ENCODE peak calls at places on chromosomes 1 and 21, in ten cellular contexts. C, D, W, L, F, P, O, Z, U and R are unnamed samples.

GRCh38 chr1:207084701-207085180 is 3.9 kb upstream of the C4BPB start:
- DNase-seq in D (peak; percentile 64), P (peak; percentile 71), L (peak; percentile 46), W (peak; percentile 70), F (peak; percentile 30), C (peak; percentile 50), O (peak; percentile 79), U (no peak), Z (peak; percentile 59), R (peak; percentile 41)

GRCh38 chr1:186282466-186282865 is 92.6 kb downstream of the TPR start:
- DNase-seq in W (no peak), D (no peak), U (no peak), C (no peak), F (no peak), Z (no peak), L (no peak), P (no peak), O (no peak), R (no peak)

GRCh38 chr1:50289495-50289894 is 133.7 kb downstream of the DMRTA2 start:
- DNase-seq in P (no peak), U (no peak), W (no peak), F (no peak), C (no peak), D (no peak), O (no peak), Z (no peak), L (no peak), R (no peak)

GRCh38 chr1:201353186-201353940 is 24.1 kb downstream of the TNNT2 start:
- DNase-seq in W (peak; percentile 79), P (no peak), O (no peak), D (no peak), C (no peak), L (no peak), Z (no peak), F (no peak), U (no peak), R (no peak)

GRCh38 chr1:153680120-153680403 is 1.6 kb downstream of the NPR1 start:
- DNase-seq in Z (no peak), O (no peak), C (no peak), U (no peak), F (no peak), L (no peak), W (no peak), P (no peak), D (no peak), R (no peak)

GRCh38 chr1:116919802-116920201 is 10.1 kb downstream of the PTGFRN start:
- DNase-seq in C (no peak), O (peak; percentile 10), F (no peak), P (no peak), W (no peak), U (peak; percentile 22), Z (no peak), L (no peak), D (no peak), R (no peak)

GRCh38 chr21:34890724-34891609 is 158.1 kb downstream of the RUNX1 start:
- DNase-seq in F (no peak), D (no peak), Z (peak; percentile 69), U (no peak), P (peak; percentile 51), O (peak; percentile 56), W (peak; percentile 44), L (no peak), C (peak; percentile 42), R (peak; percentile 16)

GRCh38 chr1:90579212-90579802 is 137.8 kb downstream of the BARHL2 start:
- DNase-seq in U (no peak), L (no peak), W (peak; percentile 65), F (peak; percentile 32), O (peak; percentile 58), P (peak; percentile 64), D (no peak), Z (peak; percentile 50), C (no peak), R (no peak)

GRCh38 chr1:62725255-62725654 is 37.1 kb upstream of the DOCK7 start:
- DNase-seq in D (no peak), O (peak; percentile 81), F (peak; percentile 67), U (no peak), P (peak; percentile 88), C (no peak), L (no peak), Z (peak; percentile 97), W (peak; percentile 9), R (no peak)

GRCh38 chr1:215146252-215146975 is 63.9 kb downstream of the KCNK2 start:
- DNase-seq in D (peak; percentile 11), O (peak; percentile 56), P (peak; percentile 68), U (no peak), L (no peak), C (peak; percentile 10), F (peak; percentile 18), Z (peak; percentile 60), W (peak; percentile 55), R (peak; percentile 7)
- TF ChIP-seq CTCF in D (peak; percentile 11), O (peak; percentile 67), P (peak; percentile 51), U (peak; percentile 33), L (no peak), C (peak; percentile 51), F (peak; percentile 77), Z (peak; percentile 54), W (peak; percentile 82), R (peak; percentile 71)

DNA sequence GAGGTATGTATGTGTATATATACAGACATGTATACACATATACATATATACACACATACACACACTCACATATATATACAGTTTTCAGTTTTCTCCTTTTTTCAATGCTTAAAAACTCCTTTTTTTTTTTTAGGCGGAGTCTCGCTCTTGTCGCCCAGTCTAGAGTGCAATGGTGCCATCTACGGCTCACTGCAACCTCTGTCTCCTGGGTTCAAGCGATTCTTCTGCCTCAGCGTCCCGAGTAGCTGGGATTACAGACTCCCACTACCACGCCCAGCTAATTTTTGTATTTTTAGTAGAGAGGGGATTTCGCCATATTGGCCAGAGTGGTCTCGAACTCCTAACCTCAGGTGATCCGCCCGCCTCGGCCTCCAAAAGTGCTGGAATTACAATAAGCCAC is 27.0 kb downstream of the STYXL2 start:
- DNase-seq in U (no peak), P (no peak), F (no peak), W (no peak), D (no peak), O (no peak), L (no peak), C (no peak), Z (no peak), R (no peak)
- TF ChIP-seq CTCF in U (no peak), P (no peak), F (no peak), W (no peak), D (no peak), O (no peak), L (no peak), C (no peak), Z (no peak), R (no peak)

GRCh38 chr1:43143441-43143888 is 28.6 kb downstream of the EBNA1BP2 start:
- DNase-seq in C (peak; percentile 18), F (no peak), L (no peak), P (peak; percentile 22), W (no peak), Z (no peak), O (peak; percentile 7), U (no peak), D (no peak), R (no peak)
- TF ChIP-seq CTCF in C (no peak), F (peak; percentile 64), L (no peak), P (peak; percentile 32), W (peak; percentile 24), Z (no peak), O (peak; percentile 31), U (peak; percentile 17), D (no peak), R (peak; percentile 39)

GRCh38 chr1:178282949-178283367 is 189.1 kb downstream of the RASAL2 start:
- DNase-seq in W (peak; percentile 75), L (no peak), Z (peak; percentile 83), O (peak; percentile 81), U (no peak), F (peak; percentile 67), P (peak; percentile 91), C (no peak), D (no peak), R (no peak)
- TF ChIP-seq CTCF in W (peak; percentile 55), L (peak; percentile 52), Z (peak; percentile 72), O (peak; percentile 61), U (peak; percentile 50), F (peak; percentile 83), P (peak; percentile 53), C (no peak), D (peak; percentile 14), R (peak; percentile 71)

GRCh38 chr1:23081376-23081775 is 62.1 kb downstream of the KDM1A start:
- DNase-seq in Z (no peak), F (no peak), L (no peak), C (no peak), U (no peak), O (no peak), W (peak; percentile 48), D (no peak), P (peak; percentile 31), R (no peak)
- TF ChIP-seq CTCF in Z (peak; percentile 32), F (peak; percentile 46), L (peak; percentile 8), C (no peak), U (no peak), O (peak; percentile 14), W (peak; percentile 63), D (no peak), P (peak; percentile 32), R (peak; percentile 50)

DNA sequence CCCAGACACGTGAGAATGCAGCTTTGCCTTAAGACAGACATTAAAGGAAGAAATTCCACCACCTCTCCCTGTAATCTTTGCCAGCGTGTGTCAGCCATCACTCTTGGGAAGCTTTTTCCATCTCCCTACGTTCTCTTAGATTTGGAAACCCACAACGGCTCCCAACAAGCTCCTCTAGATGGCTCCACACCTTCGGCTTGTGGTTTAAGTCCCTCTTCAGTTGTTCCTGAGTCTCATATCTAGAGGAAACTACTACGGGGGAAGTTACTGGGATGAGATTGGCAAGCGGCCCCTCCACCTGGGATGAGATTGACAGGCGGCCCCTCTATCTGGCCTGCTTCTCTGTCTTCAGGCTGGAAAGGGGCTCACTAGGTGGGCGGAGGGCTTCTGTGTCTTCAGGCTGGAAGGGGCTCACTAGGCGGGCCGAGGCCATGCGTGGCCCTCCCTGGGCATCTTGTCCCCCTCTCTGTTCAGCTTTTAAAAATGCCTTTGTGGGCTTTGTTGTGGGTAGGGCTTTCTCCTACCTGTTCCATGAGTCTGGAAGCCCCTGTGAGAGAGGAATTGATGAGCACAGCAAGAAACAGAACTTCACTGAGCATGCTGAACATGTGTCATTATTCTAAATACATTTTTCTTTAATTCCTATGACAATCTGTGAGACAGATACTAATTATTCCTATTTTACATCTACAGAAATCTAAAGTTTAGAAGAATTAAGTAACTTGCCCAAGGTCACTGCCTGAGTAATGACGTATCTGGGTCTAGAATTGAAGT is 670.5 kb downstream of the KIF26B start:
- DNase-seq in Z (peak; percentile 42), U (no peak), C (no peak), L (no peak), P (peak; percentile 58), O (peak; percentile 61), F (no peak), D (no peak), W (no peak), R (no peak)
- TF ChIP-seq CTCF in Z (peak; percentile 28), U (peak; percentile 26), C (no peak), L (no peak), P (peak; percentile 29), O (peak; percentile 44), F (no peak), D (no peak), W (no peak), R (no peak)